ENCODE peak calls at places on chromosomes 6 and 20, in four cellular contexts. Z is left lung, W is esophagus muscularis mucosa, B is fibroblast of lung. T is an unnamed sample.

GRCh38 chr6:63516186-63516944 is 55.9 kb upstream of the LOC128125822 start:
- DNase-seq in Z (no peak), W (no peak), B (no peak), T (no peak)

GRCh38 chr20:17648306-17648646 is 33.8 kb downstream of the RRBP1 start:
- DNase-seq in Z (peak; percentile 63), W (no peak), B (no peak), T (no peak)

GRCh38 chr20:38147751-38148150 is 17.3 kb downstream of the TGM2 start:
- DNase-seq in Z (no peak), W (no peak), B (no peak), T (no peak)

GRCh38 chr6:28742668-28743270 is 181.0 kb downstream of the TRIM27 start:
- DNase-seq in Z (no peak), W (peak; percentile 19), B (peak; percentile 35), T (no peak)

GRCh38 chr20:63835031-63835858 is 4.2 kb upstream of the ZBTB46 start:
- DNase-seq in Z (peak; percentile 92), W (no peak), B (peak; percentile 98), T (no peak)

GRCh38 chr6:146289816-146290588 is 253.6 kb upstream of the RAB32 start:
- DNase-seq in Z (no peak), W (no peak), B (peak; percentile 86), T (no peak)

GRCh38 chr6:159421586-159421985 is 252.4 kb downstream of the FNDC1 start:
- DNase-seq in Z (no peak), W (no peak), B (no peak), T (no peak)

GRCh38 chr6:145273136-145273535 is 462.2 kb downstream of the EPM2A start:
- DNase-seq in Z (no peak), W (no peak), B (no peak), T (no peak)

GRCh38 chr6:164133095-164133494 is 718.6 kb downstream of the QKI start:
- DNase-seq in Z (no peak), W (no peak), B (no peak), T (no peak)

GRCh38 chr6:132811276-132811675 is 3.1 kb upstream of the RPS12 start:
- DNase-seq in Z (no peak), W (no peak), B (peak; percentile 80), T (no peak)

GRCh38 chr20:54382419-54382818 is 93.0 kb upstream of the DOK5 start:
- DNase-seq in Z (no peak), W (no peak), B (no peak), T (no peak)

GRCh38 chr20:35174458-35175216 is 2.8 kb downstream of the PROCR start:
- DNase-seq in Z (no peak), W (no peak), B (no peak), T (no peak)

GRCh38 chr6:303948-304558 is 11.8 kb downstream of the DUSP22 start:
- DNase-seq in Z (no peak), W (no peak), B (no peak), T (no peak)

GRCh38 chr20:31663838-31664695 is 26.4 kb downstream of the COX4I2 start:
- DNase-seq in Z (peak; percentile 68), W (no peak), B (no peak), T (no peak)

GRCh38 chr20:60921021-60921622 is 330.9 kb upstream of the CDH4 start:
- DNase-seq in Z (no peak), W (no peak), B (no peak), T (no peak)

GRCh38 chr6:69825904-69826303 is 29.1 kb upstream of the LMBRD1 start:
- DNase-seq in Z (no peak), W (no peak), B (peak; percentile 69), T (no peak)

GRCh38 chr6:137869781-137870180 is 2.7 kb downstream of the TNFAIP3 start:
- DNase-seq in Z (no peak), W (no peak), B (no peak), T (no peak)

GRCh38 chr20:41169791-41170351 is 32.5 kb downstream of the PLCG1 start:
- DNase-seq in Z (peak; percentile 29), W (no peak), B (peak; percentile 48), T (no peak)

GRCh38 chr6:166952122-166952521 is 4.2 kb downstream of the RNASET2 start:
- DNase-seq in Z (no peak), W (no peak), B (no peak), T (no peak)

GRCh38 chr6:84569882-84570281 is 194.5 kb downstream of the TBX18 start:
- DNase-seq in Z (no peak), W (no peak), B (no peak), T (no peak)

GRCh38 chr6:140857734-140858380 is 1274.9 kb upstream of the GJE1 start:
- DNase-seq in Z (no peak), W (no peak), B (peak; percentile 99), T (no peak)

GRCh38 chr6:166691199-166691598 is 64.1 kb upstream of the RPS6KA2 start:
- DNase-seq in Z (peak; percentile 53), W (no peak), B (peak; percentile 20), T (no peak)

GRCh38 chr6:37269105-37269504 is 11.2 kb upstream of the TMEM217 start:
- DNase-seq in Z (no peak), W (no peak), B (no peak), T (no peak)

GRCh38 chr20:58542411-58543095 is 27.4 kb upstream of the APCDD1L start:
- DNase-seq in Z (no peak), W (peak; percentile 47), B (no peak), T (peak; percentile 63)

GRCh38 chr20:58174708-58175287 is 53.7 kb downstream of the ANKRD60 start:
- DNase-seq in Z (no peak), W (no peak), B (peak; percentile 17), T (no peak)

GRCh38 chr20:58342104-58342945 is 32.8 kb downstream of the RAB22A start:
- DNase-seq in Z (no peak), W (no peak), B (peak; percentile 19), T (no peak)

GRCh38 chr6:21664263-21665081 is 70.9 kb downstream of the SOX4 start:
- DNase-seq in Z (peak; percentile 52), W (no peak), B (no peak), T (no peak)

GRCh38 chr20:38162878-38163875 is 1.9 kb downstream of the TGM2 start:
- DNase-seq in Z (no peak), W (no peak), B (no peak), T (no peak)

GRCh38 chr20:49501917-49502316 is 19.4 kb upstream of the KCNB1 start:
- DNase-seq in Z (no peak), W (no peak), B (peak; percentile 10), T (no peak)

GRCh38 chr20:32168184-32168910 is 39.2 kb downstream of the PLAGL2 start:
- DNase-seq in Z (no peak), W (no peak), B (peak; percentile 48), T (no peak)

GRCh38 chr20:37901667-37902503 is 1.0 kb upstream of the VSTM2L start:
- DNase-seq in Z (no peak), W (no peak), B (peak; percentile 81), T (no peak)

GRCh38 chr6:111707773-111708172 is 102.1 kb upstream of the TRAF3IP2 start:
- DNase-seq in Z (no peak), W (no peak), B (no peak), T (no peak)
- TF ChIP-seq CTCF in Z (no peak), W (no peak), B (no peak), T (no peak)

GRCh38 chr6:130760006-130760405 is 67.2 kb upstream of the SMLR1 start:
- DNase-seq in Z (no peak), W (no peak), B (peak; percentile 61), T (no peak)
- TF ChIP-seq CTCF in Z (no peak), W (no peak), B (peak; percentile 79), T (peak; percentile 68)

DNA sequence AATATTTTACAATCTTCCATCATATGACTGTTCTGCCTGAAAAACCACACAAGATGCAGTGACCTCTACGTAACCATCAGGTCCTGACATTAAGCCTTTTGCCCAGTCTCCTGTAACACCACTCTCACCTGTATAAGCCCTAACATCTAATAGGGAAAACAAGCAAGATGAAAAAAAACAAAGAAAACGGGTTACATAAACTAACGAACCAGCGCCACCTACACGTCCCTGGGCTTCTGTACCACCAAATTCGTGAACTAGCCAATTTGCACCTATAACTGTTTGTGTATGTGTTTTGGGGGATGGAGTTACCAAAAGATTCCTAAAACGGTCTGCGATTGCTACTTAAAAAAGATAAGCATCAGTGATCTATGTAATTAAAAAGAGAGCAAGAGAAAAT is 70.2 kb downstream of the BLOC1S5 start:
- DNase-seq in Z (no peak), W (no peak), B (no peak), T (no peak)
- TF ChIP-seq CTCF in Z (no peak), W (no peak), B (no peak), T (no peak)

GRCh38 chr6:49453221-49453620 is 9.8 kb downstream of the MMUT start:
- DNase-seq in Z (no peak), W (no peak), B (peak; percentile 19), T (no peak)
- TF ChIP-seq CTCF in Z (no peak), W (no peak), B (peak; percentile 30), T (peak; percentile 74)

DNA sequence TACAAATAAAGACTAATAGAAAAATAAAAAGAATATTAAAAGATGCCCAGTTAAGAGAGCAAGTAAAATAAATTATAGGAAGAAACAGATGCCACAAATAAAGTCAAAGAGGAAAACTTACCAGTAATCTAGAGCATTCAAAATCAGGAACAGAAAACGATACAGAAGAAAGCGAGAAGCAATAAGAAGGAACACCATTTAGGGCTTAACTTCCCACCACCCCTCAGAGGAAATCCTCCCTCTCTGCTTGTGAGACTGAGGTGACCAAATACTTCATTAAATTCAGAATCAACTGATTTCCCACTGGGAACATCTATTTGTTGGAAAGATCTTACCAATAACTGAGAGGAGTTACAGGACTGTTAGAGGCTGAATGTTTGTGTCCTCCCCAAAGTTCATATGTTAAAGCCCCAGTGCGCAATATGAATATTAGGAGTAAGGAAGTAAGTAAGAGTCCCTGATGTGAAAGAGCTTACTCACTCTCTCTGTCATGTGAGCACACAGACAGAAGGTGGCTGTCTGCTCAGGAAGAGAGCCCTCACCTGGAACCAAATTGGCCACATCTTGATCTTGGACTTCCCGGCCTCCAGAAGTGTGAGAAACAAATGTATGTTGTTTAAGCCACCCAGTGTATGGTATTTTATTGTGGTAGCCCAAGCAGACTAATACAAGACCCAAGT is 19.5 kb downstream of the KATNA1 start:
- DNase-seq in Z (no peak), W (no peak), B (no peak), T (no peak)
- TF ChIP-seq CTCF in Z (no peak), W (no peak), B (no peak), T (no peak)

GRCh38 chr6:78863576-78863975 is 3.8 kb upstream of the IRAK1BP1 start:
- DNase-seq in Z (no peak), W (no peak), B (no peak), T (no peak)

GRCh38 chr6:78867020-78867369 is 356 bp upstream of the IRAK1BP1 start:
- DNase-seq in Z (no peak), W (no peak), B (no peak), T (no peak)

GRCh38 chr6:78868124-78868523 is 773 bp downstream of the IRAK1BP1 start:
- DNase-seq in Z (no peak), W (no peak), B (no peak), T (no peak)

GRCh38 chr6:78864957-78865356 is 2.4 kb upstream of the IRAK1BP1 start:
- DNase-seq in Z (no peak), W (no peak), B (no peak), T (no peak)

GRCh38 chr6:78867370-78868040 is at the start of gene IRAK1BP1:
- DNase-seq in Z (peak; percentile 90), W (peak; percentile 93), B (peak; percentile 86), T (peak; percentile 88)
- TF ChIP-seq CTCF in Z (no peak), W (no peak), B (no peak), T (peak; percentile 54)

GRCh38 chr20:56422131-56422823 is 10.2 kb downstream of the CASS4 start:
- DNase-seq in Z (no peak), W (no peak), B (peak; percentile 73), T (no peak)
- TF ChIP-seq CTCF in Z (no peak), W (no peak), B (no peak), T (no peak)

T was measured in type B pancreatic cell.